ENCODE peak calls at places on chromosome 16, in ten cellular contexts. One of them, this sample, is unnamed.

GRCh38 chr16:30184430-30185140 is 1.2 kb downstream of the CORO1A start:
- DNase-seq in AG09309: no peak
- DNase-seq in esophagus squamous epithelium: no peak
- DNase-seq in CD4-positive, CD25-positive, alpha-beta regulatory T cell: peak; percentile 27
- DNase-seq in prostate gland: no peak
- DNase-seq in H7: peak; percentile 29
- DNase-seq in bronchial epithelial cell: peak; percentile 5
- DNase-seq in adrenal gland: peak; percentile 17
- DNase-seq in mucosa of descending colon: peak; percentile 42
- DNase-seq in uterus: peak; percentile 30
- DNase-seq in this sample: peak; percentile 63

GRCh38 chr16:30485818-30486436 is 13.4 kb downstream of the ITGAL start:
- DNase-seq in CD4-positive, CD25-positive, alpha-beta regulatory T cell: no peak
- DNase-seq in mucosa of descending colon: no peak
- DNase-seq in bronchial epithelial cell: no peak
- DNase-seq in AG09309: no peak
- DNase-seq in prostate gland: no peak
- DNase-seq in esophagus squamous epithelium: no peak
- DNase-seq in H7: no peak
- DNase-seq in adrenal gland: no peak
- DNase-seq in uterus: no peak
- DNase-seq in this sample: no peak

GRCh38 chr16:55501549-55502322 is 7.1 kb upstream of the LPCAT2 start:
- DNase-seq in esophagus squamous epithelium: no peak
- DNase-seq in prostate gland: no peak
- DNase-seq in H7: peak; percentile 85
- DNase-seq in bronchial epithelial cell: peak; percentile 45
- DNase-seq in AG09309: no peak
- DNase-seq in adrenal gland: no peak
- DNase-seq in CD4-positive, CD25-positive, alpha-beta regulatory T cell: no peak
- DNase-seq in uterus: no peak
- DNase-seq in mucosa of descending colon: no peak
- DNase-seq in this sample: no peak

GRCh38 chr16:85329059-85329812 is 217.0 kb upstream of the CIBAR2 start:
- DNase-seq in adrenal gland: no peak
- DNase-seq in bronchial epithelial cell: no peak
- DNase-seq in AG09309: no peak
- DNase-seq in mucosa of descending colon: peak; percentile 66
- DNase-seq in prostate gland: no peak
- DNase-seq in uterus: no peak
- DNase-seq in CD4-positive, CD25-positive, alpha-beta regulatory T cell: no peak
- DNase-seq in esophagus squamous epithelium: no peak
- DNase-seq in H7: peak; percentile 84
- DNase-seq in this sample: no peak

GRCh38 chr16:56988161-56988947 is 1.0 kb upstream of the NLRC5 start:
- DNase-seq in CD4-positive, CD25-positive, alpha-beta regulatory T cell: no peak
- DNase-seq in adrenal gland: no peak
- DNase-seq in uterus: no peak
- DNase-seq in mucosa of descending colon: no peak
- DNase-seq in esophagus squamous epithelium: no peak
- DNase-seq in AG09309: no peak
- DNase-seq in prostate gland: no peak
- DNase-seq in H7: peak; percentile 58
- DNase-seq in bronchial epithelial cell: no peak
- DNase-seq in this sample: no peak

GRCh38 chr16:10770907-10771306 is 27.3 kb downstream of the NUBP1 start:
- DNase-seq in bronchial epithelial cell: no peak
- DNase-seq in AG09309: no peak
- DNase-seq in uterus: no peak
- DNase-seq in H7: no peak
- DNase-seq in mucosa of descending colon: no peak
- DNase-seq in adrenal gland: no peak
- DNase-seq in prostate gland: no peak
- DNase-seq in esophagus squamous epithelium: no peak
- DNase-seq in CD4-positive, CD25-positive, alpha-beta regulatory T cell: no peak
- DNase-seq in this sample: no peak

GRCh38 chr16:69286941-69287713 is 24.0 kb upstream of the VPS4A start:
- DNase-seq in esophagus squamous epithelium: no peak
- DNase-seq in uterus: peak; percentile 75
- DNase-seq in adrenal gland: peak; percentile 58
- DNase-seq in bronchial epithelial cell: peak; percentile 56
- DNase-seq in AG09309: peak; percentile 60
- DNase-seq in prostate gland: peak; percentile 67
- DNase-seq in H7: peak; percentile 24
- DNase-seq in CD4-positive, CD25-positive, alpha-beta regulatory T cell: peak; percentile 27
- DNase-seq in mucosa of descending colon: no peak
- DNase-seq in this sample: peak; percentile 79

GRCh38 chr16:87968541-87968940 is 17.3 kb downstream of the BANP start:
- DNase-seq in mucosa of descending colon: no peak
- DNase-seq in esophagus squamous epithelium: no peak
- DNase-seq in prostate gland: no peak
- DNase-seq in H7: peak; percentile 42
- DNase-seq in bronchial epithelial cell: no peak
- DNase-seq in CD4-positive, CD25-positive, alpha-beta regulatory T cell: no peak
- DNase-seq in AG09309: no peak
- DNase-seq in uterus: no peak
- DNase-seq in adrenal gland: no peak
- DNase-seq in this sample: no peak

DNA sequence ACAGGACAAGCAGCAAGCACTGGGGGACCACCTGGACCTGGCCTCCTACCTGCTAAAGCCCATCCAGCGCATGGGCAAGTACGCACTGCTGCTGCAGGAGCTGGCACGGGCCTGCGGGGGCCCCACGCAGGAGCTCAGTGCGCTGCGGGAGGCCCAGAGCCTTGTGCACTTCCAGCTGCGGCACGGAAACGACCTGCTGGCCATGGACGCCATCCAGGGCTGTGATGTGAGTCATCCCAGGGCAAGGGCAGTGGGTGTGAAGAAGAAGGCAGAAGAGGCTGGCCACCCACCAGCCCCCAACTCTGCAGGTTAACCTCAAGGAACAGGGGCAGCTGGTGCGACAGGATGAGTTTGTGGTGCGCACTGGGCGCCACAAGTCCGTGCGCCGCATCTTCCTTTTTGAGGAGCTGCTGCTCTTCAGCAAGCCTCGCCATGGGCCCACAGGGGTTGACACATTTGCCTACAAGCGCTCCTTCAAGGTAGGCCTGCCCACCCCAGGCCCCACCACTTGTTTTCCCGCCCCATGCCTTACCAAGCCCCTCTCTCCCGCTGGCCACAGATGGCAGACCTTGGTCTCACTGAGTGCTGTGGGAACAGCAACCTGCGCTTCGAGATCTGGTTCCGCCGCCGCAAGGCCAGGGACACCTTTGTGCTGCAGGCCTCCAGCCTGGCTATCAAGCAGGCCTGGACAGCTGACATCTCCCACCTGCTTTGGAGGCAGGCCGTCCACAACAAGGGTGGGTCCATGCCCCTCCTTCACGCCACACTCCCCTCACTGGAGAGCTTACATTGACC is 7.3 kb downstream of the PLEKHG4 start:
- DNase-seq in H7: peak; percentile 29
- DNase-seq in uterus: no peak
- DNase-seq in adrenal gland: peak; percentile 75
- DNase-seq in prostate gland: no peak
- DNase-seq in bronchial epithelial cell: no peak
- DNase-seq in AG09309: no peak
- DNase-seq in mucosa of descending colon: no peak
- DNase-seq in esophagus squamous epithelium: no peak
- DNase-seq in CD4-positive, CD25-positive, alpha-beta regulatory T cell: no peak
- DNase-seq in this sample: no peak
- H3K4me3 ChIP-seq in H7: no peak overlapping the region
- H3K4me3 ChIP-seq in uterus: no peak overlapping the region
- H3K4me3 ChIP-seq in adrenal gland: no peak overlapping the region
- H3K4me3 ChIP-seq in prostate gland: no peak overlapping the region
- H3K4me3 ChIP-seq in bronchial epithelial cell: no peak overlapping the region
- H3K4me3 ChIP-seq in AG09309: no peak overlapping the region
- H3K4me3 ChIP-seq in mucosa of descending colon: no peak overlapping the region
- H3K4me3 ChIP-seq in esophagus squamous epithelium: no peak overlapping the region
- H3K4me3 ChIP-seq in CD4-positive, CD25-positive, alpha-beta regulatory T cell: no peak overlapping the region
- H3K4me3 ChIP-seq in this sample: no peak overlapping the region

DNA sequence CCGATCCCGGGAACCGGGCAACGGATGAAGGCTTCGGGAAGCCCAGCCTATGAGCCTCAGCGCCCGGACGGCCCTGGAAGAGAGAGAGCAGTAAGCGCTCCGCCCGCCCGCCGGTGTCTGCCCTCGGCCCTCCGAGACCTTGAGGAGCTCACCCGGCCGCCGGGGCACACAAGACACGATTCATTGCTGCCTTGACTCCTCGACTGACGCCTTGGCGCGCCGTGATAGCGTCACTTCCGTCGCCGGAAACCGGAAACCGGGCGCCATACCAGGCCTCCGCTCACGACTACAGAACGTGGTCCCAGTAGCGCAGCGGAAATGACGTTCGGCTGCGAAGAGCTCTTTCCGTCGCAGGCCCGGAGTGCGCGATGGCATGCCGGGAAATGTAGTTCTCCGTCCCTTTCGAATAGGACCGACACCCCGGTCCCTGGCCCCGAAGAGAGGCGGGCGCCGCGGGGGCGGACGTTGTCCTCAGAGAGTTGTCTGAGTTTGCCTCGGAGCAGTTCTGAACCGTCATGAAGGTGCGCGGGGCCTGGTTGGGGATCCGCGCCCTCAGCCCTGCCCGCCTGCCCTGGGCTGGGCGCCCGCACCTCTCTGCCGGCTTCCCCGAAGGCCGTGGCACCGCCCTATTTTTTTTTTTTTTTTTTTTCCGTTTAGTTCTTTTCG is at the start of gene UQCC4:
- DNase-seq in CD4-positive, CD25-positive, alpha-beta regulatory T cell: peak; percentile 99
- DNase-seq in uterus: peak; percentile 99
- DNase-seq in H7: peak; percentile 99
- DNase-seq in bronchial epithelial cell: peak; percentile 96
- DNase-seq in esophagus squamous epithelium: peak; percentile 93
- DNase-seq in mucosa of descending colon: peak; percentile 99
- DNase-seq in prostate gland: peak; percentile 99
- DNase-seq in adrenal gland: peak; percentile 99
- DNase-seq in AG09309: peak; percentile 91
- DNase-seq in this sample: peak; percentile 100
- H3K4me3 ChIP-seq in CD4-positive, CD25-positive, alpha-beta regulatory T cell: peak within 1 kb of the TSS; percentile 71
- H3K4me3 ChIP-seq in uterus: peak within 1 kb of the TSS; percentile 66
- H3K4me3 ChIP-seq in H7: peak within 1 kb of the TSS; percentile 92
- H3K4me3 ChIP-seq in bronchial epithelial cell: peak within 1 kb of the TSS; percentile 98
- H3K4me3 ChIP-seq in esophagus squamous epithelium: peak within 1 kb of the TSS; percentile 84
- H3K4me3 ChIP-seq in mucosa of descending colon: peak within 1 kb of the TSS; percentile 66
- H3K4me3 ChIP-seq in prostate gland: peak within 1 kb of the TSS; percentile 94
- H3K4me3 ChIP-seq in adrenal gland: no peak within 1 kb of the TSS
- H3K4me3 ChIP-seq in AG09309: peak within 1 kb of the TSS; percentile 98
- H3K4me3 ChIP-seq in this sample: peak within 1 kb of the TSS; percentile 91

GRCh38 chr16:3459401-3460090 is 16.1 kb downstream of the NAA60 start:
- DNase-seq in esophagus squamous epithelium: no peak
- DNase-seq in prostate gland: no peak
- DNase-seq in H7: peak; percentile 58
- DNase-seq in CD4-positive, CD25-positive, alpha-beta regulatory T cell: no peak
- DNase-seq in adrenal gland: no peak
- DNase-seq in bronchial epithelial cell: no peak
- DNase-seq in mucosa of descending colon: no peak
- DNase-seq in uterus: no peak
- DNase-seq in AG09309: no peak
- DNase-seq in this sample: no peak

GRCh38 chr16:3456374-3456773 is 12.9 kb downstream of the NAA60 start:
- DNase-seq in prostate gland: no peak
- DNase-seq in CD4-positive, CD25-positive, alpha-beta regulatory T cell: no peak
- DNase-seq in mucosa of descending colon: no peak
- DNase-seq in bronchial epithelial cell: no peak
- DNase-seq in esophagus squamous epithelium: no peak
- DNase-seq in H7: no peak
- DNase-seq in adrenal gland: no peak
- DNase-seq in uterus: no peak
- DNase-seq in AG09309: no peak
- DNase-seq in this sample: no peak

GRCh38 chr16:3458852-3459361 is 15.4 kb downstream of the NAA60 start:
- DNase-seq in bronchial epithelial cell: peak; percentile 17
- DNase-seq in esophagus squamous epithelium: no peak
- DNase-seq in mucosa of descending colon: no peak
- DNase-seq in prostate gland: no peak
- DNase-seq in CD4-positive, CD25-positive, alpha-beta regulatory T cell: no peak
- DNase-seq in AG09309: no peak
- DNase-seq in H7: no peak
- DNase-seq in uterus: no peak
- DNase-seq in adrenal gland: no peak
- DNase-seq in this sample: no peak

GRCh38 chr16:3458278-3458851 is 14.9 kb downstream of the NAA60 start:
- DNase-seq in mucosa of descending colon: peak; percentile 63
- DNase-seq in adrenal gland: peak; percentile 44
- DNase-seq in esophagus squamous epithelium: no peak
- DNase-seq in prostate gland: no peak
- DNase-seq in H7: peak; percentile 71
- DNase-seq in bronchial epithelial cell: peak; percentile 18
- DNase-seq in uterus: no peak
- DNase-seq in AG09309: no peak
- DNase-seq in CD4-positive, CD25-positive, alpha-beta regulatory T cell: no peak
- DNase-seq in this sample: no peak

DNA sequence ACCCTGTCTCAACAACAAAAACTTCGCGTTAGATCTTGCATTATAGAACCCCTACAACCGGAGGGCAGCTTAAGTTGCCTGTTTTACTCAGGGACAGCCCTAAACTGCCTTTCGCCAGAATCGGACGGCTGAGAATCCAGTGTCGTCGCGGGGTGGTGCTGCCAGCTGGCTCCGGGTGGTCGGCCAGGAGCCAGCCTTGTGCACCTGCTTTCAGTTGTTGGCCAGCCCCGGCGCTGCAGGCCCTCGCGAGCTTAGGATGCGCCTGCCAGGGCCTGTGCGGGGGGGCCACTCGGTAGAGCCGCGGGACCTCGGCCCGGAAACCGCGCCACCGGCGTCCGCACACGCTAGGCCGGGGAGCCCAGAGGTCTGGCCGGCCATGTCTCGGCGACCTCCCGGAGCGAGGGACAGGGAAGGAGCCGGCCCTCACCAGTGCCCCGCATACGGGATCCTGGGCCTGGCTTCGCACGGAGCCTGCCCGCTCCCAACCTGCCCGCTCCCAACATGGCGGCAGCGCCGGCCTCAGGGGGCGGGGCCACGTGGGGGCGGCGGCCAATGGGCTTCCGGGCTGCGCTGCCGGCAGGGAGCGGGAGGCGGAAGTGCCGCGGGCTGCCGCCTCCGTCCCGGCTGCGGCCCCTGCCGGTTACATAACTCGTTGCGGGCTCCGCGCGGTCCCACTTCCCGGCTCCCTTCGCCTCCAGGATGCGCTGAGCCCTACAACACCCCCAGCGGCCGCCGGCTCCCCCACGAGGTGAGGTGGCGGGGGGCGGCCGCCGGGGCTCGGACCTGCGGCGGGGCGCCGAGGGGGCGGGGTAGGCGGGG is 14.2 kb downstream of the NAA60 start:
- DNase-seq in uterus: peak; percentile 78
- DNase-seq in adrenal gland: peak; percentile 96
- DNase-seq in H7: peak; percentile 100
- DNase-seq in mucosa of descending colon: peak; percentile 95
- DNase-seq in esophagus squamous epithelium: peak; percentile 33
- DNase-seq in bronchial epithelial cell: peak; percentile 69
- DNase-seq in AG09309: peak; percentile 42
- DNase-seq in CD4-positive, CD25-positive, alpha-beta regulatory T cell: peak; percentile 88
- DNase-seq in prostate gland: peak; percentile 85
- DNase-seq in this sample: peak; percentile 97
- H3K4me3 ChIP-seq in uterus: peak overlapping the region; percentile 56
- H3K4me3 ChIP-seq in adrenal gland: no peak overlapping the region
- H3K4me3 ChIP-seq in H7: peak overlapping the region; percentile 90
- H3K4me3 ChIP-seq in mucosa of descending colon: peak overlapping the region; percentile 97
- H3K4me3 ChIP-seq in esophagus squamous epithelium: peak overlapping the region; percentile 65
- H3K4me3 ChIP-seq in bronchial epithelial cell: peak overlapping the region; percentile 71
- H3K4me3 ChIP-seq in AG09309: peak overlapping the region; percentile 85
- H3K4me3 ChIP-seq in CD4-positive, CD25-positive, alpha-beta regulatory T cell: peak overlapping the region; percentile 77
- H3K4me3 ChIP-seq in prostate gland: peak overlapping the region; percentile 81
- H3K4me3 ChIP-seq in this sample: peak overlapping the region; percentile 87

GRCh38 chr16:1429026-1429425 is 1.9 kb upstream of the PERCC1 start:
- DNase-seq in mucosa of descending colon: no peak
- DNase-seq in bronchial epithelial cell: no peak
- DNase-seq in adrenal gland: no peak
- DNase-seq in CD4-positive, CD25-positive, alpha-beta regulatory T cell: no peak
- DNase-seq in H7: no peak
- DNase-seq in esophagus squamous epithelium: no peak
- DNase-seq in AG09309: no peak
- DNase-seq in uterus: no peak
- DNase-seq in prostate gland: no peak
- DNase-seq in this sample: peak; percentile 49
- H3K4me3 ChIP-seq in mucosa of descending colon: no peak overlapping the region
- H3K4me3 ChIP-seq in bronchial epithelial cell: no peak overlapping the region
- H3K4me3 ChIP-seq in adrenal gland: no peak overlapping the region
- H3K4me3 ChIP-seq in CD4-positive, CD25-positive, alpha-beta regulatory T cell: no peak overlapping the region
- H3K4me3 ChIP-seq in H7: no peak overlapping the region
- H3K4me3 ChIP-seq in esophagus squamous epithelium: no peak overlapping the region
- H3K4me3 ChIP-seq in AG09309: no peak overlapping the region
- H3K4me3 ChIP-seq in uterus: no peak overlapping the region
- H3K4me3 ChIP-seq in prostate gland: no peak overlapping the region
- H3K4me3 ChIP-seq in this sample: no peak overlapping the region

This sample was measured in psoas muscle.